ENCODE peak calls at places on chromosomes 5 and 9, in four cellular contexts. L is HAP-1, D is cerebellar cortex, G is NCI-H1105. A is an unnamed sample.

GRCh38 chr9:104319198-104319597 is 184.9 kb upstream of the OR13F1 start:
- DNase-seq in L (no peak), D (no peak), G (peak; percentile 7), A (no peak)

GRCh38 chr5:79546782-79547428 is 33.0 kb upstream of the HOMER1 start:
- DNase-seq in L (no peak), D (no peak), G (no peak), A (no peak)

GRCh38 chr9:71001780-71002386 is 119.5 kb downstream of the TRPM3 start:
- DNase-seq in L (peak; percentile 70), D (peak; percentile 29), G (peak; percentile 46), A (no peak)

GRCh38 chr9:94802795-94803194 is 76.3 kb downstream of the AOPEP start:
- DNase-seq in L (no peak), D (no peak), G (no peak), A (no peak)

GRCh38 chr5:157665467-157666085 is 5.8 kb upstream of the C5orf52 start:
- DNase-seq in L (no peak), D (no peak), G (no peak), A (no peak)

GRCh38 chr5:169956756-169957155 is 23.5 kb downstream of the INSYN2B start:
- DNase-seq in L (no peak), D (no peak), G (no peak), A (no peak)

GRCh38 chr5:87229780-87230179 is 37.9 kb upstream of the RASA1 start:
- DNase-seq in L (no peak), D (no peak), G (no peak), A (no peak)

GRCh38 chr9:125204477-125204876 is 4.1 kb downstream of the RABEPK start:
- DNase-seq in L (no peak), D (no peak), G (no peak), A (no peak)

GRCh38 chr5:8908055-8908683 is 637.7 kb downstream of the SEMA5A start:
- DNase-seq in L (peak; percentile 51), D (no peak), G (no peak), A (no peak)

GRCh38 chr5:176643491-176644219 is 3.6 kb upstream of the TSPAN17 start:
- DNase-seq in L (no peak), D (no peak), G (no peak), A (no peak)

GRCh38 chr5:29498412-29498811 is 1695.1 kb upstream of the CDH6 start:
- DNase-seq in L (no peak), D (no peak), G (no peak), A (no peak)

GRCh38 chr5:137561572-137561971 is 62.4 kb upstream of the SPOCK1 start:
- DNase-seq in L (no peak), D (no peak), G (no peak), A (no peak)

GRCh38 chr5:141573489-141574121 is 45.2 kb downstream of the DIAPH1 start:
- DNase-seq in L (no peak), D (no peak), G (no peak), A (no peak)

GRCh38 chr5:143955140-143955539 is 143.2 kb downstream of the HMHB1 start:
- DNase-seq in L (no peak), D (no peak), G (no peak), A (no peak)

GRCh38 chr5:76542887-76543690 is 80.1 kb downstream of the F2RL2 start:
- DNase-seq in L (no peak), D (no peak), G (no peak), A (peak; percentile 80)

GRCh38 chr9:124621371-124622328 is 114.5 kb upstream of the NR5A1 start:
- DNase-seq in L (no peak), D (peak; percentile 79), G (no peak), A (no peak)

GRCh38 chr5:154502180-154502579 is 24.2 kb upstream of the HAND1 start:
- DNase-seq in L (no peak), D (no peak), G (no peak), A (no peak)